ENCODE peak calls at places on chromosomes 13 and 19, in six cellular contexts. One of them, this sample, is unnamed.

GRCh38 chr13:94315188-94315587 is 164.3 kb downstream of the DCT start:
- DNase-seq in WTC11: no peak
- DNase-seq in GM23338: no peak
- DNase-seq in GM12878: no peak
- DNase-seq in K562: no peak
- DNase-seq in H1: no peak
- DNase-seq in this sample: no peak

GRCh38 chr13:100108913-100109507 is 20.1 kb downstream of the PCCA start:
- DNase-seq in WTC11: no peak
- DNase-seq in GM23338: no peak
- DNase-seq in GM12878: no peak
- DNase-seq in K562: no peak
- DNase-seq in H1: no peak
- DNase-seq in this sample: no peak

GRCh38 chr13:31051999-31052398 is 109.7 kb downstream of the HSPH1 start:
- DNase-seq in WTC11: peak
- DNase-seq in GM23338: peak
- DNase-seq in GM12878: no peak
- DNase-seq in K562: no peak
- DNase-seq in H1: no peak
- DNase-seq in this sample: no peak

GRCh38 chr13:105414639-105415038 is 1120.8 kb downstream of the EFNB2 start:
- DNase-seq in WTC11: no peak
- DNase-seq in GM23338: no peak
- DNase-seq in GM12878: no peak
- DNase-seq in K562: no peak
- DNase-seq in H1: no peak
- DNase-seq in this sample: no peak

GRCh38 chr13:47027797-47028437 is 131.1 kb upstream of the HTR2A start:
- DNase-seq in WTC11: no peak
- DNase-seq in GM23338: no peak
- DNase-seq in GM12878: no peak
- DNase-seq in K562: no peak
- DNase-seq in H1: no peak
- DNase-seq in this sample: no peak

GRCh38 chr13:102039264-102039663 is 362.6 kb downstream of the FGF14 start:
- DNase-seq in WTC11: no peak
- DNase-seq in GM23338: no peak
- DNase-seq in GM12878: no peak
- DNase-seq in K562: no peak
- DNase-seq in H1: no peak
- DNase-seq in this sample: no peak

GRCh38 chr13:32669030-32669646 is 82.9 kb downstream of the PDS5B start:
- DNase-seq in WTC11: no peak
- DNase-seq in GM23338: peak
- DNase-seq in GM12878: no peak
- DNase-seq in K562: peak
- DNase-seq in H1: no peak
- DNase-seq in this sample: peak

GRCh38 chr19:35264281-35265125 is 4.3 kb upstream of the USF2 start:
- DNase-seq in WTC11: peak
- DNase-seq in GM23338: no peak
- DNase-seq in GM12878: no peak
- DNase-seq in K562: no peak
- DNase-seq in H1: no peak
- DNase-seq in this sample: no peak

GRCh38 chr13:29210676-29211075 is 384.8 kb downstream of the SLC7A1 start:
- DNase-seq in WTC11: no peak
- DNase-seq in GM23338: no peak
- DNase-seq in GM12878: no peak
- DNase-seq in K562: no peak
- DNase-seq in H1: no peak
- DNase-seq in this sample: no peak

GRCh38 chr13:66981912-66982311 is 248.2 kb downstream of the PCDH9 start:
- DNase-seq in WTC11: no peak
- DNase-seq in GM23338: no peak
- DNase-seq in GM12878: no peak
- DNase-seq in K562: no peak
- DNase-seq in H1: no peak
- DNase-seq in this sample: no peak

GRCh38 chr13:46062190-46062589 is 9.6 kb upstream of the ZC3H13 start:
- DNase-seq in WTC11: no peak
- DNase-seq in GM23338: no peak
- DNase-seq in GM12878: no peak
- DNase-seq in K562: no peak
- DNase-seq in H1: no peak
- DNase-seq in this sample: no peak

GRCh38 chr13:81597101-81597500 is 1256.2 kb upstream of the SPRY2 start:
- DNase-seq in WTC11: no peak
- DNase-seq in GM23338: no peak
- DNase-seq in GM12878: no peak
- DNase-seq in K562: no peak
- DNase-seq in H1: no peak
- DNase-seq in this sample: no peak

GRCh38 chr19:1066748-1067340 is at the start of gene ARHGAP45:
- DNase-seq in WTC11: peak
- DNase-seq in GM23338: peak
- DNase-seq in GM12878: no peak
- DNase-seq in K562: peak
- DNase-seq in H1: no peak
- DNase-seq in this sample: no peak

GRCh38 chr19:1069009-1069779 is 2.2 kb downstream of the ARHGAP45 start:
- DNase-seq in WTC11: no peak
- DNase-seq in GM23338: no peak
- DNase-seq in GM12878: no peak
- DNase-seq in K562: no peak
- DNase-seq in H1: no peak
- DNase-seq in this sample: no peak

GRCh38 chr19:1066251-1066747 is 668 bp upstream of the ARHGAP45 start:
- DNase-seq in WTC11: no peak
- DNase-seq in GM23338: peak
- DNase-seq in GM12878: no peak
- DNase-seq in K562: no peak
- DNase-seq in H1: no peak
- DNase-seq in this sample: peak

GRCh38 chr19:1068111-1069001 is 1.4 kb downstream of the ARHGAP45 start:
- DNase-seq in WTC11: no peak
- DNase-seq in GM23338: no peak
- DNase-seq in GM12878: no peak
- DNase-seq in K562: no peak
- DNase-seq in H1: no peak
- DNase-seq in this sample: no peak

DNA sequence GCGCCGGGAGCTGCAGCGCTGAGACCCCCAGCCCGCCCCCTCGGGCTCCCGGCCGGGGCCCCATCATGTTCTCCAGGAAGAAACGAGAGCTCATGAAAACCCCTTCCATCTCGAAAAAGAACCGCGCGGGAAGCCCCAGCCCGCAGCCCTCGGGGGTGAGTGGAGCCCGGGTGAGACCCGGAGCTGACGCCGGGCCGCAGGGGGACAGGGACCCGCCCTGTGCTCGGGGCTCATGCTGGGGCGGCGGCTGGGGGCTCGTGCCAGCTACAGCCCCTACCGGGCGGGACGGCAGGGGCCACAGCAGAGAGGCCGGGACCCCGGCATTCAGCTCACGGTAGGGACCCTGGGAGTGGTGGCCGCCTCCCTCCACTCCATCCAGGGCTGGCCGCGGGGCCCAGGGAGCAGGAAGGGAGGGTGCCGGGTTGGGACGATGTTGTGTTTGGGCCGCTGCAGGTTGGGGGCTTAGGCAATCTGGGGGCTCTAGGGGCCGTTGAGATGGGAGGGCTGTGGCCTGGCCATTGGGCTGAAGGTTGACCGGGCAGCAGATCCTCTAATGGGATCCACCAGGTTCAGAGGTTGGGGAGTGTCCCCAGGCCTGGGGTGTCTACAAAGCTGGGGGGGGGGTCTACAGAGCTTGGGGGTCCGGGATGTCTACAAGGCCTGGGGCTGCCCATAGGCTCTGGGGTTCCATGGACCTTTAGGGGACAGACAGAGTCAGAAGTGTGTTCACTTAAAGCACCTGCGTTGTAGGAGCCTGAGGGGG is 555 bp downstream of the ARHGAP45 start:
- DNase-seq in WTC11: no peak
- DNase-seq in GM23338: no peak
- DNase-seq in GM12878: no peak
- DNase-seq in K562: peak
- DNase-seq in H1: no peak
- DNase-seq in this sample: no peak
- TF ChIP-seq CREB1 in WTC11: no peak
- TF ChIP-seq CREB1 in GM23338: no peak
- TF ChIP-seq CREB1 in GM12878: no peak
- TF ChIP-seq CREB1 in K562: no peak
- TF ChIP-seq CREB1 in H1: no peak
- TF ChIP-seq CREB1 in this sample: no peak

DNA sequence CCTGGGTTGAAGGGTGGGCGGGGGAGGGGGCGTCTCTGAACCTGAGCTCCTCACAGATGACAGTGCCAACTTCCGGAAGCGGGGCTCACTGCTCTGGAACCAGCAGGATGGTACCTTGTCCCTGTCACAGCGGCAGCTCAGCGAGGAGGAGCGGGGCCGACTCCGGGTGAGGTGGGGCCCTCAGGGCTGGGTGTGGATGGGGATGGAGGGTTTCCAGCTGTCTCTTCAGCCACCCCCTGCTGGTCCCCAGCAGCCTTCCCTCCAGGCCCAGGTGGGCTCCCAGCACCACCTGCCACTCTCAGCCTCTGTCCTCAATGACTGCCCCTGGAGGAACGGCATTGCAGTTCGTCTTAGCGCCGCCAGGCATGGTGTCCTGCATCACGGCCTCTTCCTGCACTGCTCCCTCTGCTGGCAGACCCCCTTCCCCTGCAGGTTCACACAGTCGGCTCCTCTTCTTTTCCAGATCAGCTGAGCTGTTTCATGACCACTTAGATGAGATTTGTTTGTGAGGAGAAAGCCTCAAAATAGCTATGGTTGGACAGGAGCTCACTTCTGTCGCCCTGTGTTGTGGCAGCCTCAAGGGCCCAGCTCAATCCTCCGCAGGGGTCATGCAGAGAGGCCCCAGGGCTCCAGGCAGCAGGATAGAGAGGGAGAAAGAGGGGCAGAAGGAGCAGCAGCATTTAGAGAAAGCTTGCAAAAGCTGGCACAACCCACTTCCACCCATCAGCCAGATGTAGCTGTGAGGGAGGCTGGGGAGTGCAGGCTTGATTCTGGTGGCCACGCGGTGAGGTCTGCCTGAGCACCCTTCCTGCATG is 2.5 kb upstream of the GARIN5A start:
- DNase-seq in WTC11: peak
- DNase-seq in GM23338: peak
- DNase-seq in GM12878: no peak
- DNase-seq in K562: peak
- DNase-seq in H1: no peak
- DNase-seq in this sample: peak
- TF ChIP-seq CREB1 in WTC11: no peak
- TF ChIP-seq CREB1 in GM23338: no peak
- TF ChIP-seq CREB1 in GM12878: no peak
- TF ChIP-seq CREB1 in K562: no peak
- TF ChIP-seq CREB1 in H1: peak
- TF ChIP-seq CREB1 in this sample: no peak

GRCh38 chr19:41578886-41579285 is 2.9 kb downstream of the CEACAM21 start:
- DNase-seq in WTC11: no peak
- DNase-seq in GM23338: no peak
- DNase-seq in GM12878: no peak
- DNase-seq in K562: no peak
- DNase-seq in H1: no peak
- DNase-seq in this sample: no peak

GRCh38 chr19:41575998-41576397 is at the start of gene CEACAM21:
- DNase-seq in WTC11: no peak
- DNase-seq in GM23338: no peak
- DNase-seq in GM12878: no peak
- DNase-seq in K562: no peak
- DNase-seq in H1: no peak
- DNase-seq in this sample: no peak

GRCh38 chr19:41577144-41577830 is 1.3 kb downstream of the CEACAM21 start:
- DNase-seq in WTC11: no peak
- DNase-seq in GM23338: no peak
- DNase-seq in GM12878: no peak
- DNase-seq in K562: no peak
- DNase-seq in H1: no peak
- DNase-seq in this sample: peak

DNA sequence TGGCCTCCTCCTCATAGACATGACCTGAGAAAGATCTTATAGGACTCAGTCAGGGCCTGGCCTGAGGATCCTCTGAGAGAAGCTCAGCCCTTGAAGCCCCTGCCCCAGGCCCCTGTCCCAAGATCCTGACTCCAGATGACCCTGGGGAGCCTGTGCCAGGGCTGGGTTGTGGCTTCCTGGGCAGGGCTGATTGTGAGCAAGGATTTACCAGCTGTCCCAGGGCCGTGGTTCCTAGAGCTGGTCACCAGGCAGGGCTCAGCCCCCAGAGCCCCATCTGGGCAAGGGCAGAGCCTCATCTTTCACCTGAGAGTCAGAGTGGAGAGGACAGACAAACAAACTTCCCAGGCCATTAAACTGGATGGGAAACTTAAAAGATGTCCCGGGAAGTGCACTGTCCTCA is 1.9 kb downstream of the CEACAM21 start:
- DNase-seq in WTC11: no peak
- DNase-seq in GM23338: no peak
- DNase-seq in GM12878: no peak
- DNase-seq in K562: no peak
- DNase-seq in H1: no peak
- DNase-seq in this sample: no peak
- TF ChIP-seq CREB1 in WTC11: no peak
- TF ChIP-seq CREB1 in GM23338: no peak
- TF ChIP-seq CREB1 in GM12878: no peak
- TF ChIP-seq CREB1 in K562: no peak
- TF ChIP-seq CREB1 in H1: no peak
- TF ChIP-seq CREB1 in this sample: no peak

GRCh38 chr19:41426116-41426841 is 895 bp downstream of the B3GNT8 start:
- DNase-seq in WTC11: no peak
- DNase-seq in GM23338: no peak
- DNase-seq in GM12878: no peak
- DNase-seq in K562: no peak
- DNase-seq in H1: no peak
- DNase-seq in this sample: no peak

GRCh38 chr19:41430907-41431306 is 3.7 kb upstream of the B3GNT8 start:
- DNase-seq in WTC11: no peak
- DNase-seq in GM23338: no peak
- DNase-seq in GM12878: no peak
- DNase-seq in K562: no peak
- DNase-seq in H1: no peak
- DNase-seq in this sample: no peak

GRCh38 chr19:41426952-41427646 is at the start of gene B3GNT8:
- DNase-seq in WTC11: peak
- DNase-seq in GM23338: peak
- DNase-seq in GM12878: no peak
- DNase-seq in K562: peak
- DNase-seq in H1: peak
- DNase-seq in this sample: peak

GRCh38 chr19:41427647-41428480 is 690 bp upstream of the B3GNT8 start:
- DNase-seq in WTC11: peak
- DNase-seq in GM23338: peak
- DNase-seq in GM12878: no peak
- DNase-seq in K562: peak
- DNase-seq in H1: no peak
- DNase-seq in this sample: no peak

DNA sequence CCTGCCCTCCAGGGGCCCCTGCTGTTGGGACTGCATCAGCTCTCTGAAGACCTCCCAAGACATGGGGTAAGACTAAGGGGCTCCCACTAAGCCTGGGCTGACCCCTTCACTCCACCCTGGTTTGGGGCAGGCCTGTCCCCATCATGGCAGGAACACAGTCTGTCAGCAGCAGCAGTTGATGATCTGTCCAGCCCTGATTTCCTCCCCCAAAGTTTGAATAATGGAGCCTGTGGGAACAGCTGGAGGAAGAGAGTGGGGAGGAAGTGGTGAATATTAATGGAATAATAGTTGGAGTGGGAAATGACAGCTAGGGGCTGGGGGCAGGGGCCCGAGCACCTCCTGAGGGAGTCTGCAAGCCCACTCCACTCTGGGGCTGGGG is 1.3 kb upstream of the B3GNT8 start:
- DNase-seq in WTC11: no peak
- DNase-seq in GM23338: no peak
- DNase-seq in GM12878: no peak
- DNase-seq in K562: no peak
- DNase-seq in H1: no peak
- DNase-seq in this sample: no peak
- TF ChIP-seq CREB1 in WTC11: no peak
- TF ChIP-seq CREB1 in GM23338: no peak
- TF ChIP-seq CREB1 in GM12878: no peak
- TF ChIP-seq CREB1 in K562: no peak
- TF ChIP-seq CREB1 in H1: no peak
- TF ChIP-seq CREB1 in this sample: no peak